ENCODE peak calls at places on chromosomes 6 and 20, in seven cellular contexts. One of them, this sample, is unnamed.
A peak's percentile ranks its signal among the peaks of the same experiment; 100 is the strongest.

GRCh38 chr6:131244942-131245341 is 109.7 kb downstream of the AKAP7 start:
- DNase-seq in suprapubic skin: no peak
- DNase-seq in mucosa of descending colon: no peak
- DNase-seq in IMR-90: no peak
- DNase-seq in lower lobe of right lung: no peak
- DNase-seq in lung: no peak
- DNase-seq in ascending aorta: no peak
- DNase-seq in this sample: no peak

GRCh38 chr6:128039542-128039941 is 138.7 kb upstream of the THEMIS start:
- DNase-seq in suprapubic skin: no peak
- DNase-seq in mucosa of descending colon: no peak
- DNase-seq in IMR-90: no peak
- DNase-seq in lower lobe of right lung: no peak
- DNase-seq in lung: no peak
- DNase-seq in ascending aorta: no peak
- DNase-seq in this sample: no peak

GRCh38 chr6:134170844-134171243 is 118.4 kb upstream of the SLC2A12 start:
- DNase-seq in suprapubic skin: no peak
- DNase-seq in mucosa of descending colon: no peak
- DNase-seq in IMR-90: peak; percentile 51
- DNase-seq in lower lobe of right lung: no peak
- DNase-seq in lung: no peak
- DNase-seq in ascending aorta: no peak
- DNase-seq in this sample: no peak

GRCh38 chr20:51525241-51526104 is 17.0 kb downstream of the NFATC2 start:
- DNase-seq in suprapubic skin: no peak
- DNase-seq in mucosa of descending colon: peak; percentile 32
- DNase-seq in IMR-90: no peak
- DNase-seq in lower lobe of right lung: no peak
- DNase-seq in lung: no peak
- DNase-seq in ascending aorta: no peak
- DNase-seq in this sample: no peak

GRCh38 chr20:9177278-9177677 is 108.4 kb downstream of the PLCB4 start:
- DNase-seq in suprapubic skin: no peak
- DNase-seq in mucosa of descending colon: no peak
- DNase-seq in IMR-90: no peak
- DNase-seq in lower lobe of right lung: no peak
- DNase-seq in lung: no peak
- DNase-seq in ascending aorta: no peak
- DNase-seq in this sample: no peak

GRCh38 chr6:18342223-18342622 is 44.9 kb upstream of the RNF144B start:
- DNase-seq in suprapubic skin: no peak
- DNase-seq in mucosa of descending colon: no peak
- DNase-seq in IMR-90: no peak
- DNase-seq in lower lobe of right lung: no peak
- DNase-seq in lung: no peak
- DNase-seq in ascending aorta: no peak
- DNase-seq in this sample: no peak

GRCh38 chr20:58810116-58810878 is 40.4 kb downstream of the GNAS-AS1 start:
- DNase-seq in suprapubic skin: no peak
- DNase-seq in mucosa of descending colon: no peak
- DNase-seq in IMR-90: peak; percentile 4
- DNase-seq in lower lobe of right lung: no peak
- DNase-seq in lung: no peak
- DNase-seq in ascending aorta: no peak
- DNase-seq in this sample: peak; percentile 19

GRCh38 chr20:57876163-57876562 is 166.3 kb upstream of the PMEPA1 start:
- DNase-seq in suprapubic skin: no peak
- DNase-seq in mucosa of descending colon: no peak
- DNase-seq in IMR-90: no peak
- DNase-seq in lower lobe of right lung: no peak
- DNase-seq in lung: peak; percentile 20
- DNase-seq in ascending aorta: peak; percentile 3
- DNase-seq in this sample: no peak

GRCh38 chr6:118263929-118264486 is 284.1 kb upstream of the PLN start:
- DNase-seq in suprapubic skin: no peak
- DNase-seq in mucosa of descending colon: no peak
- DNase-seq in IMR-90: peak; percentile 1
- DNase-seq in lower lobe of right lung: no peak
- DNase-seq in lung: no peak
- DNase-seq in ascending aorta: no peak
- DNase-seq in this sample: peak; percentile 27

GRCh38 chr20:62296724-62297448 is 5.9 kb upstream of the ADRM1 start:
- DNase-seq in suprapubic skin: no peak
- DNase-seq in mucosa of descending colon: no peak
- DNase-seq in IMR-90: no peak
- DNase-seq in lower lobe of right lung: no peak
- DNase-seq in lung: no peak
- DNase-seq in ascending aorta: no peak
- DNase-seq in this sample: no peak
- H3K36me3 ChIP-seq in suprapubic skin: peaks cover 58% of the 10 kb centered on the region
- H3K36me3 ChIP-seq in mucosa of descending colon: peaks cover 14% of the 10 kb centered on the region
- H3K36me3 ChIP-seq in IMR-90: peaks cover 30% of the 10 kb centered on the region
- H3K36me3 ChIP-seq in lower lobe of right lung: peaks cover 51% of the 10 kb centered on the region
- H3K36me3 ChIP-seq in lung: peaks cover 19% of the 10 kb centered on the region
- H3K36me3 ChIP-seq in ascending aorta: peaks cover 46% of the 10 kb centered on the region
- H3K36me3 ChIP-seq in this sample: peaks cover 12% of the 10 kb centered on the region

GRCh38 chr6:24874128-24874527 is 61.6 kb downstream of the RIPOR2 start:
- DNase-seq in suprapubic skin: no peak
- DNase-seq in mucosa of descending colon: no peak
- DNase-seq in IMR-90: no peak
- DNase-seq in lower lobe of right lung: no peak
- DNase-seq in lung: no peak
- DNase-seq in ascending aorta: no peak
- DNase-seq in this sample: no peak
- H3K36me3 ChIP-seq in suprapubic skin: no peaks in the 10 kb centered on the region
- H3K36me3 ChIP-seq in mucosa of descending colon: no peaks in the 10 kb centered on the region
- H3K36me3 ChIP-seq in IMR-90: peaks cover 12% of the 10 kb centered on the region
- H3K36me3 ChIP-seq in lower lobe of right lung: peaks cover 25% of the 10 kb centered on the region
- H3K36me3 ChIP-seq in lung: no peaks in the 10 kb centered on the region
- H3K36me3 ChIP-seq in ascending aorta: no peaks in the 10 kb centered on the region
- H3K36me3 ChIP-seq in this sample: no peaks in the 10 kb centered on the region

GRCh38 chr20:62325172-62325905 is 22.5 kb downstream of the ADRM1 start:
- DNase-seq in suprapubic skin: no peak
- DNase-seq in mucosa of descending colon: no peak
- DNase-seq in IMR-90: no peak
- DNase-seq in lower lobe of right lung: no peak
- DNase-seq in lung: no peak
- DNase-seq in ascending aorta: no peak
- DNase-seq in this sample: no peak
- H3K36me3 ChIP-seq in suprapubic skin: peaks cover 88% of the 10 kb centered on the region
- H3K36me3 ChIP-seq in mucosa of descending colon: no peaks in the 10 kb centered on the region
- H3K36me3 ChIP-seq in IMR-90: peaks cover 58% of the 10 kb centered on the region
- H3K36me3 ChIP-seq in lower lobe of right lung: peaks cover 85% of the 10 kb centered on the region
- H3K36me3 ChIP-seq in lung: peaks cover 16% of the 10 kb centered on the region
- H3K36me3 ChIP-seq in ascending aorta: peaks cover 93% of the 10 kb centered on the region
- H3K36me3 ChIP-seq in this sample: peaks cover 79% of the 10 kb centered on the region

GRCh38 chr20:36249450-36249849 is 13.2 kb downstream of the AAR2 start:
- DNase-seq in suprapubic skin: no peak
- DNase-seq in mucosa of descending colon: no peak
- DNase-seq in IMR-90: no peak
- DNase-seq in lower lobe of right lung: no peak
- DNase-seq in lung: no peak
- DNase-seq in ascending aorta: no peak
- DNase-seq in this sample: no peak
- H3K36me3 ChIP-seq in suprapubic skin: peaks cover 77% of the 10 kb centered on the region
- H3K36me3 ChIP-seq in mucosa of descending colon: peaks cover 12% of the 10 kb centered on the region
- H3K36me3 ChIP-seq in IMR-90: peaks cover 53% of the 10 kb centered on the region
- H3K36me3 ChIP-seq in lower lobe of right lung: peaks cover 97% of the 10 kb centered on the region
- H3K36me3 ChIP-seq in lung: peaks cover 18% of the 10 kb centered on the region
- H3K36me3 ChIP-seq in ascending aorta: peaks cover 76% of the 10 kb centered on the region
- H3K36me3 ChIP-seq in this sample: peaks cover 63% of the 10 kb centered on the region

GRCh38 chr6:2986722-2987196 is 12.9 kb upstream of the NQO2 start:
- DNase-seq in suprapubic skin: no peak
- DNase-seq in mucosa of descending colon: peak; percentile 57
- DNase-seq in IMR-90: peak; percentile 92
- DNase-seq in lower lobe of right lung: no peak
- DNase-seq in lung: no peak
- DNase-seq in ascending aorta: no peak
- DNase-seq in this sample: peak; percentile 92
- H3K36me3 ChIP-seq in suprapubic skin: no peaks in the 10 kb centered on the region
- H3K36me3 ChIP-seq in mucosa of descending colon: no peaks in the 10 kb centered on the region
- H3K36me3 ChIP-seq in IMR-90: no peaks in the 10 kb centered on the region
- H3K36me3 ChIP-seq in lower lobe of right lung: no peaks in the 10 kb centered on the region
- H3K36me3 ChIP-seq in lung: no peaks in the 10 kb centered on the region
- H3K36me3 ChIP-seq in ascending aorta: no peaks in the 10 kb centered on the region
- H3K36me3 ChIP-seq in this sample: no peaks in the 10 kb centered on the region